ENCODE peak calls at places on chromosomes 11 and 22, in six cellular contexts. C is NB4, D is A549, N is K562, B is endothelial cell of umbilical vein, X is GM12878. Z is an unnamed sample.

GRCh38 chr11:31818874-31819331 is 7.8 kb upstream of the PAX6 start:
- DNase-seq in D (no peak), B (no peak), N (no peak), X (no peak), C (no peak), Z (no peak)

GRCh38 chr22:47011131-47011854 is 248.8 kb downstream of the TBC1D22A start:
- DNase-seq in X (no peak), N (no peak), B (no peak), D (no peak), C (no peak), Z (no peak)

GRCh38 chr22:46484861-46485595 is 52.4 kb downstream of the CELSR1 start:
- DNase-seq in B (no peak), N (no peak), D (peak), C (no peak), X (no peak), Z (no peak)

GRCh38 chr11:117929568-117930207 is 486 bp upstream of the TMPRSS13 start:
- DNase-seq in C (no peak), X (no peak), D (no peak), B (no peak), N (no peak), Z (no peak)

GRCh38 chr11:129312741-129313587 is 62.7 kb upstream of the BARX2 start:
- DNase-seq in X (no peak), N (no peak), D (no peak), C (no peak), B (no peak), Z (no peak)

GRCh38 chr11:118622376-118623290 is 15.2 kb downstream of the PHLDB1 start:
- DNase-seq in D (peak), C (peak), X (no peak), N (peak), B (peak), Z (no peak)

GRCh38 chr11:14967581-14968214 is 4.5 kb downstream of the CALCA start:
- DNase-seq in B (no peak), N (no peak), X (no peak), D (no peak), C (no peak), Z (no peak)

GRCh38 chr22:50141891-50142363 is 28.6 kb upstream of the PANX2 start:
- DNase-seq in B (no peak), D (no peak), N (peak), X (no peak), C (peak), Z (no peak)

GRCh38 chr11:86119062-86119461 is 50.2 kb upstream of the PICALM start:
- DNase-seq in X (no peak), N (no peak), C (no peak), B (no peak), D (no peak), Z (no peak)

DNA sequence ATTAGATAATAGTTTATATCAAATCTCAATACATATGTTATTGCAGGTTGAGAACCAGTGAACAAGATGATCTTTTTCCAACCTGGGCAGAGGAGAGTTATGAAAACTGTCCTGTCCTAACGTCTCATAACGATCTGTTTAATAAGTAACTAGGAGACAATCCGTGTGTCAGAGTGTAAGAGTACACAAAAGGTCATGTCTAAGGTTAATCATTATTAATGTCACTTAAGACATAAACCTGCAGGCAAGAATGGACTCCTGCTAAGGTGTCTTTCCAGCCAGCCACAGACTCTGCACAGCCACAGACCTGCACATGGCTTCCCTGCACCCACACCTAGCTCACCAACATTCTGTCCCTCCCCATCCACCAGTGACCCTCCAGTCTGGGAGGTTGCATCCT is 10.1 kb downstream of the SLC5A4 start:
- DNase-seq in C (no peak), N (no peak), X (peak), B (no peak), D (peak), Z (peak)
- TF ChIP-seq MYC in C (no peak), N (no peak), X (no peak), B (no peak), D (no peak), Z (no peak)

GRCh38 chr11:47020793-47021624 is 84.4 kb downstream of the CSTPP1 start:
- DNase-seq in B (no peak), X (peak), D (no peak), C (no peak), N (no peak), Z (no peak)
- TF ChIP-seq MYC in B (no peak), X (no peak), D (no peak), C (no peak), N (no peak), Z (no peak)

GRCh38 chr11:65629579-65629978 is 8.3 kb upstream of the SIPA1 start:
- DNase-seq in N (no peak), B (no peak), X (no peak), C (no peak), D (no peak), Z (no peak)
- TF ChIP-seq MYC in N (no peak), B (no peak), X (no peak), C (no peak), D (no peak), Z (no peak)

DNA sequence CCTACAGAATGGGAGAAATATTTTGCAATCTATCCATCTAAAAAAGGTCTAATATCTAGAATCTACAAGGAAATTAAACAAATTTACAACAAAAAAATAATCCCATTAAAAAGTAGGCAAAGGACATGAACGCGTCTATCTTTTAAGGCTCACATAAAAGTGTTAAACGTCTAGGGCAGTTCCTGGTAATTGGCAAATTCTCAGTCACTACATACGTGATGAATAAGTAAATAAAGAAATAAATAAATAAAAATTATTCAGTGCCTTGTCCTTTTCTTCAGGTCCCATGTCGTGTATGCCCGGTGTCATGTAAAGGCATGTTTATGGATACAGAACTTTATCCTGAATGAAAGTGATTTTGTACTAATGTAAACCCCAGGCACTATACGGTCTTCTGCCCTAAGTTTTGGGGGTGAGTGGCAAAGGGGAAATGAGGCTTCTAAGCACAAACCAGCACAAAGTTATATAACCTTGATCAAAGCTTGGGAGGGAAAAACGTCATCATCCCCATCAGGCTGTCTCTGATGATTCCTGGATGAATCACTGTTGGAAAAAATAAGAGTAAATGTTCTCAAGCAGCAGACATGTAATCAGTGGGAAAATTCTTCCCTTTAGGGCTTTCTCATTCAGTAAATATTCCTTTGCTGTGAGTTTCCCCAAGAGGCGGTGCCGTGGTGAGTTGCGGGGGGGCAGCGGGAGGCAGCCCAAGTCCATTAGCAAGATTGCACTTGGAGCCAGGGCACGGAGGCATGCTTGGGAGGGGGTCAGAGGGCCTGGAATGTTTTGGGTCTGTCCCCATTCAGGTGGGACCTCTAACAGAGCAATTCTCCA is 30.4 kb upstream of the MICAL2 start:
- DNase-seq in B (peak), D (peak), X (no peak), N (no peak), C (no peak), Z (peak)
- TF ChIP-seq MYC in B (no peak), D (peak), X (no peak), N (no peak), C (no peak), Z (no peak)

GRCh38 chr11:73997120-73997772 is 11.6 kb downstream of the UCP3 start:
- DNase-seq in B (no peak), D (no peak), C (no peak), N (no peak), X (no peak), Z (no peak)
- TF ChIP-seq MYC in B (no peak), D (no peak), C (no peak), N (no peak), X (no peak), Z (no peak)

GRCh38 chr22:49078076-49078710 is 749.5 kb downstream of the BRD1 start:
- DNase-seq in C (no peak), X (no peak), B (no peak), N (no peak), D (no peak), Z (no peak)

GRCh38 chr22:49080631-49081030 is 747.0 kb downstream of the BRD1 start:
- DNase-seq in D (no peak), X (no peak), B (no peak), C (no peak), N (no peak), Z (no peak)

GRCh38 chr22:49081261-49081666 is 746.4 kb downstream of the BRD1 start:
- DNase-seq in B (no peak), D (no peak), C (no peak), X (no peak), N (no peak), Z (no peak)

GRCh38 chr22:49079027-49079725 is 748.5 kb downstream of the BRD1 start:
- DNase-seq in N (no peak), B (no peak), X (no peak), C (no peak), D (no peak), Z (no peak)

GRCh38 chr22:49079743-49080500 is 747.8 kb downstream of the BRD1 start:
- DNase-seq in D (no peak), X (no peak), C (no peak), N (no peak), B (no peak), Z (no peak)
- TF ChIP-seq MYC in D (no peak), X (no peak), C (no peak), N (no peak), B (no peak), Z (no peak)

Z was measured in HepG2.